ENCODE peak calls at places on chromosome 16, in seven cellular contexts. R is neural progenitor cell, X is keratinocyte, L is SK-N-SH, D is mammary epithelial cell, I is fibroblast of lung, K is colonic mucosa. M is an unnamed sample.

GRCh38 chr16:11148045-11148444 is 108.0 kb downstream of the SOCS1 start:
- DNase-seq in X (no peak), L (no peak), D (no peak), I (no peak), R (no peak), K (no peak), M (no peak)

GRCh38 chr16:86225905-86226371 is 284.4 kb upstream of the FOXF1 start:
- DNase-seq in D (no peak), L (no peak), R (no peak), K (no peak), I (no peak), X (no peak), M (no peak)

GRCh38 chr16:74825016-74825415 is 50.4 kb upstream of the FA2H start:
- DNase-seq in X (no peak), L (no peak), R (no peak), D (no peak), I (no peak), K (peak; percentile 7), M (no peak)

GRCh38 chr16:87657621-87658192 is 55.4 kb downstream of the JPH3 start:
- DNase-seq in R (peak; percentile 66), D (peak; percentile 34), X (no peak), I (no peak), L (no peak), K (no peak), M (peak; percentile 91)

GRCh38 chr16:86029131-86029741 is 130.3 kb downstream of the IRF8 start:
- DNase-seq in D (no peak), R (no peak), K (peak; percentile 66), X (no peak), L (no peak), I (peak; percentile 52), M (peak; percentile 58)

GRCh38 chr16:84618428-84619102 is 687 bp upstream of the COTL1 start:
- DNase-seq in I (peak; percentile 95), L (peak; percentile 63), R (peak; percentile 78), D (peak; percentile 93), X (peak; percentile 93), K (no peak), M (peak; percentile 93)

GRCh38 chr16:19304670-19305240 is 19.2 kb downstream of the CLEC19A start:
- DNase-seq in L (no peak), D (peak; percentile 17), R (peak; percentile 50), X (no peak), I (no peak), K (no peak), M (peak; percentile 74)

GRCh38 chr16:85205747-85206471 is 93.6 kb upstream of the CIBAR2 start:
- DNase-seq in D (no peak), L (peak; percentile 73), I (peak; percentile 70), K (no peak), X (no peak), R (no peak), M (no peak)

GRCh38 chr16:87586201-87586782 is 16.0 kb upstream of the JPH3 start:
- DNase-seq in D (no peak), X (no peak), I (peak; percentile 44), R (no peak), K (no peak), L (no peak), M (peak; percentile 52)

GRCh38 chr16:85309656-85310587 is 197.7 kb upstream of the CIBAR2 start:
- DNase-seq in X (no peak), I (no peak), D (no peak), L (peak; percentile 68), R (peak; percentile 74), K (no peak), M (peak; percentile 81)

GRCh38 chr16:24499193-24499814 is 40.1 kb upstream of the RBBP6 start:
- DNase-seq in L (peak; percentile 47), R (peak; percentile 79), I (peak; percentile 22), K (peak; percentile 22), D (peak; percentile 39), X (no peak), M (peak; percentile 92)

GRCh38 chr16:57146735-57147134 is 39.1 kb downstream of the PSME3IP1 start:
- DNase-seq in I (no peak), D (no peak), L (peak; percentile 57), R (peak; percentile 49), K (no peak), X (no peak), M (peak; percentile 87)

GRCh38 chr16:58252716-58253115 is 42.1 kb downstream of the PRSS54 start:
- DNase-seq in R (no peak), X (no peak), D (no peak), K (no peak), I (no peak), L (no peak), M (peak; percentile 47)
- TF ChIP-seq CTCF in R (no peak), X (no peak), D (no peak), K (no peak), I (no peak), L (no peak), M (peak; percentile 49)

GRCh38 chr16:69440236-69440635 is 15.8 kb downstream of the CYB5B start:
- DNase-seq in R (no peak), X (no peak), K (no peak), L (no peak), D (no peak), I (no peak), M (no peak)

GRCh38 chr16:69435977-69436729 is 11.7 kb downstream of the CYB5B start:
- DNase-seq in I (no peak), K (no peak), L (no peak), R (no peak), D (no peak), X (no peak), M (peak; percentile 57)

GRCh38 chr16:69434066-69434465 is 9.6 kb downstream of the CYB5B start:
- DNase-seq in K (no peak), L (no peak), D (no peak), I (no peak), R (no peak), X (no peak), M (no peak)

GRCh38 chr16:69443809-69444611 is 19.6 kb downstream of the CYB5B start:
- DNase-seq in K (peak; percentile 43), I (peak; percentile 64), L (peak; percentile 31), D (peak; percentile 50), R (no peak), X (no peak), M (no peak)

GRCh38 chr16:69438465-69438864 is 14.0 kb downstream of the CYB5B start:
- DNase-seq in R (no peak), D (no peak), L (no peak), X (no peak), K (no peak), I (no peak), M (no peak)
- H3K9ac ChIP-seq in R (no peak overlapping the region), D (no peak overlapping the region), L (no peak overlapping the region), X (no peak overlapping the region), K (no peak overlapping the region), I (no peak overlapping the region), M (no peak overlapping the region)

GRCh38 chr16:29680180-29680598 is 1.2 kb downstream of the QPRT start:
- DNase-seq in D (no peak), R (no peak), K (peak; percentile 75), I (no peak), X (no peak), L (no peak), M (peak; percentile 61)
- H3K4me3 ChIP-seq in D (no peak overlapping the region), R (peak overlapping the region; percentile 59), K (peak overlapping the region; percentile 36), I (no peak overlapping the region), X (no peak overlapping the region), L (no peak overlapping the region), M (peak overlapping the region; percentile 86)

DNA sequence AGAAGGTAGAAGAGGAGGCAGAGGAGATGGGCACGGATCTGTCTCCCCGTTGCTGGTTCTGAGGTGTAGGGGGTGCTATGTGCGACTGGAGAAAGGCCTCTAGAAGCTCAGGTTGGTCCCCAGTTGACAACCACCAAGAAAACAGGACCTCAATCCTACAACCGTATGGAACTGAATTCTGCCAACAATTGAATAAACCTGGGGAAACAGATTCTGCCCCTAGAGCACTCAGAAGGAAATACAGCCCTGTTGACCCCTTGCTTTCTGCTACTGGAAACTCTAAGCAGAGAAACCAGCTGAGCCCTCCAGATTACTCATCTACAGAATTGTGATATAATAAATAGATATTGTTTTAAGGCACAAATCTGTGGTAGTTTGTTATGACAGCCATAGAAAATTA is 313.0 kb upstream of the GOT2 start:
- DNase-seq in R (peak; percentile 11), I (no peak), L (peak; percentile 2), X (no peak), D (no peak), K (no peak), M (peak; percentile 44)
- TF ChIP-seq CTCF in R (peak; percentile 34), I (no peak), L (peak; percentile 15), X (no peak), D (no peak), K (no peak), M (peak; percentile 61)

DNA sequence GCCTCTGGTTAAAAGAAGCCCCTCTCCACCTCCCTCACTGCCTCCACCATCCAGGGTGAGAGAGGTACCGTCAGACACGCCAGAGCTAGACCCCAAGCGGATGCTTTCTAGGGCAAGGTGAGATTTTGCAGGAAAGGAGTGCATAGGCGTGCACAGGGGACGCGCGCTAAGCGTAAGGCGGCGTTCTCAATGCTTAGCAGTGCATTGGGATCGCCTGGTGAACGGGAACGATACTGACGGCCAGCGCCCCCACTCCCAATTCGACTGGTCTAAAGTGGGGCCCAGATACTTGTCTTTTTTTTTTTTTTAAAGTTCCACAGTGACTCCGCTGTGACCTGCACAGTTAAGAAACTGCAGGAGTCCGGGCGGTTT is 57.9 kb upstream of the CREBBP start:
- DNase-seq in L (no peak), D (no peak), R (no peak), K (no peak), X (no peak), I (no peak), M (no peak)
- H3K9ac ChIP-seq in L (peak overlapping the region; percentile 40), D (no peak overlapping the region), R (no peak overlapping the region), K (no peak overlapping the region), X (peak overlapping the region; percentile 18), I (no peak overlapping the region), M (no peak overlapping the region)

GRCh38 chr16:76176616-76177015 is 100.6 kb upstream of the CNTNAP4 start:
- DNase-seq in R (no peak), X (no peak), D (no peak), I (no peak), K (no peak), L (no peak), M (no peak)
- H3K4me3 ChIP-seq in R (no peak overlapping the region), X (no peak overlapping the region), D (no peak overlapping the region), I (no peak overlapping the region), K (no peak overlapping the region), L (no peak overlapping the region), M (no peak overlapping the region)

DNA sequence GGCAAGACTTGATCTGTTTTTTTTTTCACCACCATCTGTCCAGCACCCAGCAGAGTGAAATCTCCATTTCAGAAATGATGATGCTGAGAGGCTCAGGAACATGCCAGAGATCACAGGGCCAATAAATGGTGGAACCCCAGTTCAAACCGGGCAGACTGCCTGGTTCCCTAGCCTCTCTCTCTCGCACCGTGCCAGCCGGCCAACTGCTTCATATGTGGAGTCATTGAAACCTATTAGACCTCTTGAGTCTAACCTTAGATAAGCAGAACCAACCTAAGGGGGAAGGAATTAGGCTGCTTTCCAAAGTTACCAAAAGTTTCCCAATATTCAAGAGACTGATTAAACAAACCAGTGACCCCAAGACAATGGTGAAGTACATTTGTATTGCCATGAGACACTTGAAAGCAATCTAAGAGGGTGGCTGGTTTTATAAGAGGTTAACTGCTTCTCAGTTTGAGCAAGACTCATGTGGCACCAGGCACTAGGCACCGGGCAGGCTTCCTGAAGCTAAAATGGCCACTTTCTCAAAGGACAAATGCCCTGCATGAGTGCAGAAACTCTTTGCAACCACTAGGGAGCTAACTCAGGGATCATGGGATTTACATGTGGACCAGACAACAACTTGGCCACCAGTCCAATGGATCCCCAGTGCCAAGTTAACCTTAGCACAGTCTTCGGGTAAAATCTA is 18.4 kb downstream of the TOX3 start:
- DNase-seq in I (no peak), K (no peak), R (no peak), D (no peak), X (no peak), L (no peak), M (no peak)
- TF ChIP-seq CTCF in I (no peak), K (no peak), R (peak; percentile 38), D (no peak), X (no peak), L (no peak), M (peak; percentile 67)